ENCODE peak calls at places on chromosomes 5 and 9, in six cellular contexts. R is heart right ventricle; P is Peyer's patch; O is CD8-positive, alpha-beta memory T cell; U is left ventricle myocardium inferior; G is GM23248. I is an unnamed sample.

GRCh38 chr5:93454896-93455295 is 126.1 kb downstream of the NR2F1-AS1 start:
- DNase-seq in G (no peak), O (no peak), P (no peak), R (no peak), U (no peak), I (no peak)

GRCh38 chr5:56409331-56410190 is 176.4 kb upstream of the ANKRD55 start:
- DNase-seq in R (peak; percentile 39), U (no peak), O (no peak), P (no peak), G (peak; percentile 81), I (no peak)

GRCh38 chr9:5626727-5627634 is 1.9 kb upstream of the RIC1 start:
- DNase-seq in R (peak; percentile 34), P (no peak), O (no peak), G (peak; percentile 87), U (peak; percentile 32), I (peak; percentile 61)

GRCh38 chr5:11177993-11178711 is 417.1 kb upstream of the DAP start:
- DNase-seq in O (no peak), U (no peak), R (no peak), P (no peak), G (peak; percentile 10), I (no peak)

GRCh38 chr5:168946363-168946762 is 354.6 kb downstream of the SLIT3 start:
- DNase-seq in P (no peak), G (peak; percentile 36), R (peak; percentile 10), U (no peak), O (no peak), I (no peak)

GRCh38 chr9:14080940-14081621 is 232.9 kb downstream of the NFIB start:
- DNase-seq in O (no peak), P (no peak), U (no peak), G (peak; percentile 9), R (no peak), I (no peak)

GRCh38 chr5:149072791-149073190 is 9.9 kb upstream of the SH3TC2 start:
- DNase-seq in U (no peak), R (no peak), G (no peak), P (no peak), O (no peak), I (no peak)

GRCh38 chr9:37944266-37944650 is 40.3 kb upstream of the SLC25A51 start:
- DNase-seq in O (no peak), G (peak; percentile 14), R (no peak), U (no peak), P (no peak), I (no peak)

GRCh38 chr5:129904667-129905466 is 602 bp downstream of the CHSY3 start:
- DNase-seq in U (peak; percentile 19), G (peak; percentile 59), O (no peak), R (peak; percentile 7), P (no peak), I (no peak)

GRCh38 chr5:969421-969839 is 39.2 kb upstream of the NKD2 start:
- DNase-seq in R (no peak), O (no peak), G (peak; percentile 84), P (no peak), U (no peak), I (no peak)

GRCh38 chr9:110797611-110798010 is 129.0 kb downstream of the MUSK start:
- DNase-seq in G (peak; percentile 49), O (no peak), R (no peak), U (no peak), P (no peak), I (no peak)

GRCh38 chr9:131567910-131568309 is 22.6 kb downstream of the PRRT1B start:
- DNase-seq in G (no peak), P (no peak), O (no peak), R (no peak), U (no peak), I (no peak)

GRCh38 chr5:115168829-115169391 is 798 bp downstream of the TRIM36 start:
- DNase-seq in R (no peak), O (no peak), P (peak; percentile 52), U (no peak), G (peak; percentile 21), I (no peak)

GRCh38 chr5:157431544-157432200 is 28.3 kb upstream of the NIPAL4 start:
- DNase-seq in O (peak; percentile 5), P (peak; percentile 55), R (peak; percentile 45), G (peak; percentile 80), U (no peak), I (peak; percentile 59)

GRCh38 chr5:44779167-44779566 is 29.6 kb upstream of the MRPS30 start:
- DNase-seq in G (no peak), O (no peak), R (no peak), U (no peak), P (no peak), I (no peak)

GRCh38 chr9:121598167-121599000 is 53.0 kb upstream of the DAB2IP start:
- DNase-seq in R (peak; percentile 88), G (peak; percentile 89), O (no peak), U (peak; percentile 83), P (peak; percentile 62), I (no peak)

GRCh38 chr9:68827833-68828744 is 123.0 kb downstream of the PIP5K1B start:
- DNase-seq in O (no peak), G (no peak), U (no peak), R (no peak), P (no peak), I (no peak)

GRCh38 chr9:128282500-128282899 is 6.4 kb downstream of the SWI5 start:
- DNase-seq in P (no peak), O (no peak), R (no peak), U (no peak), G (peak; percentile 85), I (no peak)

GRCh38 chr5:176810687-176811501 is 535 bp downstream of the UNC5A start:
- DNase-seq in P (no peak), U (no peak), G (peak; percentile 61), R (no peak), O (no peak), I (no peak)

GRCh38 chr5:25362799-25363198 is 718.0 kb upstream of the CDH10 start:
- DNase-seq in U (no peak), P (no peak), G (no peak), O (no peak), R (no peak), I (no peak)

GRCh38 chr5:2538169-2538568 is 213.3 kb downstream of the IRX2 start:
- DNase-seq in P (no peak), R (no peak), G (no peak), U (no peak), O (no peak), I (no peak)
- H3K4me3 ChIP-seq in P (no peak overlapping the region), R (no peak overlapping the region), G (no peak overlapping the region), U (no peak overlapping the region), O (no peak overlapping the region), I (no peak overlapping the region)

GRCh38 chr9:8719833-8720486 is 920.4 kb upstream of the DMAC1 start:
- DNase-seq in G (no peak), O (no peak), R (no peak), U (no peak), P (no peak), I (no peak)
- H3K9me3 ChIP-seq in G (no peaks in the 10 kb centered on the region), O (no peaks in the 10 kb centered on the region), R (no peaks in the 10 kb centered on the region), U (no peaks in the 10 kb centered on the region), P (no peaks in the 10 kb centered on the region), I (no peaks in the 10 kb centered on the region)

GRCh38 chr5:179313849-179314521 is 31.3 kb downstream of the ADAMTS2 start:
- DNase-seq in U (peak; percentile 85), P (peak; percentile 65), O (no peak), G (peak; percentile 97), R (peak; percentile 79), I (no peak)

GRCh38 chr5:179315356-179315890 is 29.8 kb downstream of the ADAMTS2 start:
- DNase-seq in U (peak; percentile 11), G (no peak), R (no peak), P (no peak), O (no peak), I (no peak)

GRCh38 chr5:179312557-179313235 is 32.6 kb downstream of the ADAMTS2 start:
- DNase-seq in P (no peak), O (no peak), U (no peak), R (no peak), G (no peak), I (no peak)

GRCh38 chr5:179316111-179316551 is 29.1 kb downstream of the ADAMTS2 start:
- DNase-seq in P (no peak), R (no peak), G (no peak), O (no peak), U (peak; percentile 13), I (no peak)

DNA sequence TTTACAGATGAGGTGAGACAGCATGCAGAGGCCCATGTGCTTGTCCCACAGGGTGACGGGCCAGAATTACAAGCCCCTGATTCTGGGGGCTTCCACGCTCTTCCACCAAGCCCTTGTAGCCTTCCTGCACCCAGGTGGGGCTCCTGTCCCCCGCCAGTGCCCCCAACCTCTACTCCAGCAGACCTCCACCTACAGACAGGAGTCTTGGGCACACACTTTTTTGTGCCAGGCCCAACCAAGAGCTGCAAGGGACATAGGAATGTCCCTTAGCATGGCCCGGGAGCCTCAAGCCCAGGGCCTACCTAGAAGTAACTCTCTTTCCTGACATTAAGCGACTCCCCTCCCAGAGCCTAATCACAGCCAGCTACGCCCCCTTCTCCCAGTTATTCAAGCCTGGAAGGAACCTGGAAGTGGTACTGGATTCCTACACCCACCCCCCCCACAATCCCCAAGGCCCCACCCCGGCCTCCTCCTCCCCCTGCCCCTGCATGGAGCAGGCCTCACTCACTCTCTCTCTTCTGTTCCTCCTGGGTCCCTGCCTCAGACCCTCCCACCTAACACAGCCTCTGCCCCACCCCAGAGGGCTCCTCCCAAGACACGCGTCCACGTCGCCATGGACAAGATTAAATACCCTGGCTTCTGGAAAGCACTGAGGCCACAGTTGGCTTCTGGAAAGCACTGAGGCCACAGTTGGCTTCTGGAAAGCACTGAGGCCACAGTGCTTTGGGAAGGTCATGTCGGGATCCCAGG is 30.5 kb downstream of the ADAMTS2 start:
- DNase-seq in O (no peak), G (peak; percentile 45), U (peak; percentile 30), P (no peak), R (no peak), I (no peak)
- H3K27ac ChIP-seq in O (no peak overlapping the region), G (peak overlapping the region; percentile 94), U (peak overlapping the region; percentile 64), P (no peak overlapping the region), R (no peak overlapping the region), I (no peak overlapping the region)

DNA sequence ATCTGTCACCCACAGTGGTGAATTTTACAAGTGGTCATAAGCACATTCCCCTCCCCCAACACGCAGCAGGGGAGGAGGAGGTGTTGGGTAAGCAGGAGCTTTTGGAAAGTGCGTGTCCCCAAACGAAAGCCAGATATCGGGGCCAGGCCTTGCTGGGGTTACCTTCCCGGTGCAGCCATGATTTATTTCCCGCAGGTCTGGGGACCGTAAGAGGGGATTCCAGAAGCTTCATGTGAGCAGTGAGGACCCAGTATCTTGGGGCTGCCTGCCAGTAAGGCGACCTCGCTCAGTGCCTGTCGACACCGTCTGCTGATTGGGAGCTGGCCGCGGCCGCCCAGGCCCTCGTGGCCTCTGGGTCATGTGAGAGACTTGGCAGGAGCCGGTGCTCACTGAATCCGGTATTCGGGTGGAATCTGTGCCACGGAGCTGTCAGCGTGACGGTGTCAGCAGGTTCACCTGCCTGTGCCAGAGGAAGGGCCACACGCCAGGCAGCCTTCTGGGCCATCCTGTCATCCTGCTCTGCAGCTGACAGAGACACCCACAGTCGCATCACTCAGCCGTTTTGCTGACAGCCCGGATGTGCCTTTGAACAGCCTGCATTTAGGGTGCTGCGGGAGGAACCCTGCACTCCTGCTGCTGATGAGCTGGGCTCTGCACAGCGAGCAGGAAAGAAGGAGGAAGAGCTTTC is 37.3 kb downstream of the SEC61B start:
- DNase-seq in P (peak; percentile 69), U (peak; percentile 88), R (peak; percentile 87), G (peak; percentile 54), O (peak; percentile 7), I (peak; percentile 22)
- H3K4me3 ChIP-seq in P (peak overlapping the region; percentile 37), U (peak overlapping the region; percentile 52), R (peak overlapping the region; percentile 57), G (peak overlapping the region; percentile 57), O (no peak overlapping the region), I (no peak overlapping the region)

I was measured in CD4-positive, alpha-beta memory T cell.